ENCODE peak calls at places on chromosomes 3 and 15, in seven cellular contexts. O is dorsolateral prefrontal cortex, I is WTC11, J is activated B cell treated with CpG ODN at 0.5 μM for 24 hours, P is H9, G is tibial nerve, F is GM10248. Q is an unnamed sample.

GRCh38 chr3:186213946-186214345 is 105.1 kb upstream of the ETV5 start:
- DNase-seq in G (no peak), O (no peak), F (no peak), J (no peak), I (no peak), P (no peak), Q (no peak)

GRCh38 chr3:52406231-52406661 is 38.7 kb downstream of the SEMA3G start:
- DNase-seq in G (no peak), J (no peak), F (no peak), I (no peak), O (peak; percentile 31), P (no peak), Q (no peak)

GRCh38 chr3:36175113-36175812 is 205.0 kb upstream of the STAC start:
- DNase-seq in I (no peak), O (no peak), J (no peak), P (no peak), G (no peak), F (no peak), Q (no peak)

GRCh38 chr3:18234717-18235335 is 190.3 kb downstream of the SATB1 start:
- DNase-seq in G (no peak), I (no peak), P (no peak), F (no peak), O (no peak), J (no peak), Q (no peak)

GRCh38 chr15:60733196-60733595 is 254.3 kb upstream of the ICE2 start:
- DNase-seq in G (no peak), J (no peak), P (no peak), F (no peak), O (no peak), I (no peak), Q (no peak)

GRCh38 chr15:62809106-62809967 is 233.2 kb upstream of the TPM1 start:
- DNase-seq in P (no peak), I (no peak), G (no peak), J (no peak), F (no peak), O (no peak), Q (no peak)

GRCh38 chr3:33541918-33542317 is 101.7 kb upstream of the UBP1 start:
- DNase-seq in F (no peak), G (no peak), P (no peak), J (no peak), I (no peak), O (no peak), Q (no peak)

GRCh38 chr15:101089579-101090459 is 162.0 kb downstream of the CHSY1 start:
- DNase-seq in G (no peak), O (no peak), F (no peak), J (no peak), P (no peak), I (no peak), Q (no peak)

GRCh38 chr3:10286596-10287295 is 6.0 kb downstream of the GHRL start:
- DNase-seq in P (peak; percentile 67), O (no peak), I (no peak), J (no peak), G (no peak), F (peak; percentile 50), Q (no peak)

GRCh38 chr3:184632551-184632950 is 71.0 kb downstream of the EPHB3 start:
- DNase-seq in O (no peak), J (no peak), P (no peak), I (no peak), G (no peak), F (no peak), Q (no peak)

GRCh38 chr3:28347374-28348285 is 891 bp upstream of the ZCWPW2 start:
- DNase-seq in O (no peak), J (no peak), F (no peak), P (no peak), I (no peak), G (no peak), Q (no peak)

GRCh38 chr15:73832657-73833056 is 40.7 kb upstream of the TBC1D21 start:
- DNase-seq in F (no peak), I (peak; percentile 19), O (no peak), P (no peak), G (no peak), J (no peak), Q (no peak)

GRCh38 chr3:171971919-171972526 is 67.4 kb upstream of the FNDC3B start:
- DNase-seq in F (no peak), G (no peak), P (no peak), O (no peak), I (no peak), J (no peak), Q (no peak)

GRCh38 chr15:69380100-69380725 is 33.9 kb upstream of the KIF23 start:
- DNase-seq in I (peak; percentile 65), O (no peak), J (no peak), P (peak; percentile 73), F (no peak), G (no peak), Q (no peak)

GRCh38 chr3:146052046-146052790 is 108.8 kb downstream of the PLOD2 start:
- DNase-seq in P (no peak), G (no peak), O (no peak), J (no peak), I (no peak), F (no peak), Q (no peak)

GRCh38 chr3:73475175-73475574 is 149.6 kb downstream of the PDZRN3 start:
- DNase-seq in P (no peak), F (peak; percentile 19), O (no peak), J (no peak), I (no peak), G (no peak), Q (no peak)

GRCh38 chr3:50572801-50573371 is 3.6 kb downstream of the HEMK1 start:
- DNase-seq in G (no peak), F (no peak), I (no peak), P (no peak), O (no peak), J (no peak), Q (no peak)

GRCh38 chr3:160784853-160785252 is 28.8 kb downstream of the PPM1L start:
- DNase-seq in G (no peak), F (no peak), P (no peak), I (no peak), J (no peak), O (no peak), Q (no peak)

GRCh38 chr15:100129677-100130076 is 212.1 kb downstream of the ADAMTS17 start:
- DNase-seq in G (no peak), O (no peak), P (no peak), J (no peak), F (no peak), I (no peak), Q (no peak)

GRCh38 chr3:132657869-132658747 is 1.5 kb downstream of the ACAD11 start:
- DNase-seq in J (no peak), I (no peak), P (no peak), O (no peak), G (no peak), F (no peak), Q (no peak)

GRCh38 chr15:39874890-39875549 is 45.0 kb downstream of the GPR176 start:
- DNase-seq in O (no peak), I (no peak), J (no peak), F (peak; percentile 35), G (no peak), P (no peak), Q (no peak)
- TF ChIP-seq CTCF in O (peak; percentile 65), I (peak; percentile 37), J (no peak), F (peak; percentile 32), G (peak; percentile 52), P (peak; percentile 74), Q (peak; percentile 73)

DNA sequence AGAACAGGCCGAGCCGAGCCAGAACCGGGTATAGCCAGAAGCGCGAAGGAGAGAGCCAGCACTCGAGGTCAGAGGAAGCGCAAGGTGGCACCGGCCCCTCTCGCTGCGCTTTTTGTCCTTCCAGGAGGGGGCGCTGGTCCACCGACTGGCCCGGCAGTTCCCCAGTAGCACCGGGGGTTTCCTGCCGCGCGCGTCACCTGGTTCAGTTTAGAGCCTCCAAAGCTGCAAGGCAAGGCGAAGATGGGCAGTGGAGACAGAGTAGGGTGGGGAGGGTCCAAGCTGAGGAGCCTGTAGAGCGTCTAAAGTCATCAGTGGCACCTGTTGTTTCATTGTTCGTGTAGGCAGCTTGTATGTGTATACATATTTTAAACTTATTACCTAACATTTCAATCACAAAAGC is 7.6 kb upstream of the NR2E3 start:
- DNase-seq in J (no peak), F (peak; percentile 60), G (no peak), I (peak; percentile 88), P (peak; percentile 81), O (no peak), Q (peak; percentile 58)
- TF ChIP-seq CTCF in J (no peak), F (peak; percentile 41), G (no peak), I (peak; percentile 83), P (peak; percentile 87), O (no peak), Q (peak; percentile 57)

DNA sequence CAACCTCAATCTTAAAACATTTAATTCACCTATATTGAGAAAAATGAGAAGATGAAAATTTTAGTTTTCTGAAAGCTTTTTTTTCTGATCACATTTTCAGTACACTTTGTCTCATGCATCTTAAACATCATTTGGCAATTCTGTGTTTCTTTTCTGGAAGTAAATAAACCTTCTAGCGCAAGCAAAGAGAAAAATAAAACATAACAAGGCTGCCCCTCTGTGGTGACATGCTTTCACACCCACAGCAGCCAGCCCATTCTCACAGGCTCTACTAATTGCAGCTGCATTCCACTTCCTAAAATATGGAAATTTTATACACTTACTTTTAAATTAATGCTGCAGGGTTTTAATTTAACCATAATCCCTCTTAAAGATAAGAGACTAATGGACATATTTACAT is 90.0 kb downstream of the NEK10 start:
- DNase-seq in J (no peak), G (no peak), F (no peak), O (no peak), P (no peak), I (peak; percentile 19), Q (no peak)
- TF ChIP-seq CTCF in J (no peak), G (peak; percentile 30), F (no peak), O (peak; percentile 70), P (peak; percentile 64), I (no peak), Q (peak; percentile 66)

GRCh38 chr3:102233881-102234280 is 200.9 kb upstream of the ZPLD1 start:
- DNase-seq in O (no peak), P (no peak), I (no peak), J (no peak), F (no peak), G (no peak), Q (no peak)

GRCh38 chr3:102237181-102237580 is 197.6 kb upstream of the ZPLD1 start:
- DNase-seq in I (no peak), O (no peak), P (no peak), G (no peak), F (no peak), J (no peak), Q (no peak)

GRCh38 chr3:102238362-102238761 is 196.5 kb upstream of the ZPLD1 start:
- DNase-seq in J (no peak), P (peak; percentile 61), F (no peak), G (no peak), I (no peak), O (no peak), Q (no peak)

GRCh38 chr3:102237838-102238237 is 197.0 kb upstream of the ZPLD1 start:
- DNase-seq in O (no peak), F (no peak), I (no peak), G (no peak), J (no peak), P (no peak), Q (no peak)

DNA sequence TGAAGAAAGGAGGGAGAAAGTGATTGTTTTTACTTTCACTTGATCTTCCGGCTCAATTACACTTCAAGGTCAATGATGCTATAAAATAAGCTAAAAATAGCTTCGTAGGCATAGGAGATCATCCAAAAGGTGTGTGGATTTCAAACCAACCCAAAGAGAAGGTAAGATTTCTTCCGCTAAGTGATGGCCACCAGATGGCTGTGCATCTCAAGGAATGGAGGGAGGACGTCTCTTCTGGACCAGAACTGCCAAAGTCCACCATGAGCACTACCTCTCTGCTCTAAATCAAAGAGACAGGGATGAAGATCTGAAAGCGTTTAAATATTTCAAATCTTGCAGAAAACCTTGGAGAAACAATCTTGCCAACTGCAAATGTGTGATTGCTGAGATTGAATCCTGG is 199.1 kb upstream of the ZPLD1 start:
- DNase-seq in F (no peak), I (peak; percentile 26), P (peak; percentile 38), G (no peak), O (no peak), J (no peak), Q (no peak)
- TF ChIP-seq CTCF in F (peak; percentile 10), I (no peak), P (peak; percentile 65), G (no peak), O (peak; percentile 79), J (peak; percentile 51), Q (no peak)

Q was measured in type B pancreatic cell.